ENCODE peak calls at places on chromosomes 13 and 19, in seven cellular contexts. Q is foreskin fibroblast, S is kidney glomerular epithelial cell, D is LoVo, E is kidney, H is fibroblast of lung, M is nephron progenitor cell. C is an unnamed sample.
A peak's percentile ranks its signal among the peaks of the same experiment; 100 is the strongest.

GRCh38 chr19:7191946-7192691 is 102.1 kb downstream of the INSR start:
- DNase-seq in E (no peak), H (no peak), M (no peak), Q (peak; percentile 46), S (no peak), D (no peak), C (no peak)

GRCh38 chr13:93771229-93771628 is 544.6 kb downstream of the GPC6 start:
- DNase-seq in D (no peak), Q (no peak), M (no peak), H (no peak), E (no peak), S (no peak), C (no peak)

GRCh38 chr13:23684647-23685046 is 114.4 kb downstream of the TNFRSF19 start:
- DNase-seq in Q (no peak), E (no peak), D (no peak), H (no peak), M (no peak), S (no peak), C (no peak)

GRCh38 chr13:112356190-112356589 is 20.0 kb upstream of the SPACA7 start:
- DNase-seq in M (no peak), H (no peak), D (no peak), S (no peak), E (no peak), Q (no peak), C (no peak)

GRCh38 chr13:58960909-58961308 is 1202.8 kb downstream of the DIAPH3 start:
- DNase-seq in H (peak; percentile 41), S (no peak), E (no peak), M (no peak), D (no peak), Q (no peak), C (no peak)

GRCh38 chr19:7294571-7295212 is 478 bp upstream of the INSR start:
- DNase-seq in E (peak; percentile 91), S (no peak), M (peak; percentile 53), Q (peak; percentile 70), H (peak; percentile 34), D (peak; percentile 79), C (no peak)

GRCh38 chr19:46660008-46660517 is 919 bp downstream of the DACT3 start:
- DNase-seq in D (no peak), S (no peak), E (peak; percentile 85), Q (peak; percentile 31), M (peak; percentile 65), H (no peak), C (peak; percentile 90)

GRCh38 chr19:17766543-17767131 is 15.4 kb downstream of the FCHO1 start:
- DNase-seq in M (peak; percentile 86), H (peak; percentile 65), E (peak; percentile 89), Q (peak; percentile 88), D (peak; percentile 87), S (peak; percentile 83), C (no peak)

GRCh38 chr13:58921129-58921528 is 1242.6 kb downstream of the DIAPH3 start:
- DNase-seq in S (no peak), Q (no peak), H (no peak), M (no peak), E (no peak), D (no peak), C (no peak)

GRCh38 chr13:76331948-76332712 is 554.1 kb downstream of the KCTD12 start:
- DNase-seq in H (peak; percentile 42), S (no peak), E (no peak), D (no peak), M (no peak), Q (no peak), C (no peak)

C was measured in vagina.